ENCODE peak calls at places on chromosomes 12 and 14, in eight cellular contexts. P is lower lobe of right lung, F is transverse colon, C is colonic mucosa, N is A549, W is right lobe of liver, J is neural progenitor cell, O is gastrocnemius medialis. V is an unnamed sample. For H3K4me1, the result is how much of the 10 kb centered on the place peaks cover.

GRCh38 chr14:78997811-78998210 is 827.6 kb downstream of the NRXN3 start:
- DNase-seq in P (no peak), F (peak), C (no peak), N (no peak), W (no peak), J (no peak), O (no peak), V (peak)

GRCh38 chr14:65277027-65277426 is 135.5 kb upstream of the FUT8 start:
- DNase-seq in P (no peak), F (no peak), C (no peak), N (no peak), W (no peak), J (no peak), O (no peak), V (no peak)

GRCh38 chr14:83566567-83566966 is 1963.4 kb upstream of the FLRT2 start:
- DNase-seq in P (no peak), F (no peak), C (no peak), N (no peak), W (no peak), J (no peak), O (no peak), V (no peak)

GRCh38 chr14:53542692-53543091 is 389.6 kb upstream of the DDHD1 start:
- DNase-seq in P (no peak), F (no peak), C (peak), N (peak), W (peak), J (no peak), O (no peak), V (peak)

GRCh38 chr12:29799591-29799990 is 15.8 kb upstream of the TMTC1 start:
- DNase-seq in P (no peak), F (no peak), C (no peak), N (no peak), W (no peak), J (no peak), O (no peak), V (no peak)

GRCh38 chr12:49609875-49610154 is 4.4 kb upstream of the FAM186B start:
- DNase-seq in P (no peak), F (no peak), C (no peak), N (peak), W (no peak), J (no peak), O (no peak), V (peak)

GRCh38 chr14:21902561-21903199 is 229.1 kb upstream of the OR4E1 start:
- DNase-seq in P (no peak), F (no peak), C (no peak), N (peak), W (no peak), J (no peak), O (no peak), V (no peak)

GRCh38 chr12:85835810-85836715 is at the start of gene RASSF9:
- DNase-seq in P (peak), F (peak), C (peak), N (peak), W (peak), J (peak), O (peak), V (no peak)

GRCh38 chr14:91246051-91246852 is 1.7 kb upstream of the GPR68 start:
- DNase-seq in P (peak), F (peak), C (no peak), N (no peak), W (no peak), J (no peak), O (no peak), V (no peak)

GRCh38 chr14:92597873-92598548 is 84.4 kb downstream of the RIN3 start:
- DNase-seq in P (no peak), F (no peak), C (no peak), N (no peak), W (no peak), J (no peak), O (no peak), V (no peak)

GRCh38 chr14:94489336-94489735 is 13.3 kb upstream of the SERPINA9 start:
- DNase-seq in P (no peak), F (no peak), C (no peak), N (no peak), W (peak), J (no peak), O (no peak), V (no peak)

GRCh38 chr12:113586461-113586860 is 114.8 kb upstream of the LHX5 start:
- DNase-seq in P (no peak), F (no peak), C (no peak), N (no peak), W (no peak), J (no peak), O (no peak), V (no peak)

GRCh38 chr14:77208266-77208978 is 26.8 kb downstream of the TMEM63C start:
- DNase-seq in P (peak), F (peak), C (peak), N (peak), W (peak), J (peak), O (peak), V (no peak)

GRCh38 chr14:56796259-56796658 is 14.0 kb downstream of the OTX2 start:
- DNase-seq in P (no peak), F (no peak), C (no peak), N (no peak), W (no peak), J (peak), O (no peak), V (no peak)

GRCh38 chr12:101642115-101643067 is 47.6 kb downstream of the MYBPC1 start:
- DNase-seq in P (peak), F (peak), C (peak), N (peak), W (no peak), J (peak), O (peak), V (no peak)

GRCh38 chr12:50074936-50075807 is 10.0 kb upstream of the SMARCD1 start:
- DNase-seq in P (peak), F (peak), C (peak), N (peak), W (peak), J (peak), O (peak), V (peak)

GRCh38 chr14:71492346-71492745 is 439.9 kb upstream of the RGS6 start:
- DNase-seq in P (no peak), F (no peak), C (no peak), N (no peak), W (no peak), J (no peak), O (no peak), V (no peak)

GRCh38 chr14:41785696-41786095 is 179.0 kb downstream of the LRFN5 start:
- DNase-seq in P (no peak), F (no peak), C (no peak), N (peak), W (no peak), J (peak), O (no peak), V (no peak)

GRCh38 chr14:57609313-57609712 is 115.7 kb upstream of the CCDC198 start:
- DNase-seq in P (no peak), F (no peak), C (no peak), N (no peak), W (no peak), J (no peak), O (no peak), V (no peak)

GRCh38 chr14:94500264-94500663 is 9.0 kb downstream of the SERPINA12 start:
- DNase-seq in P (no peak), F (no peak), C (no peak), N (no peak), W (no peak), J (no peak), O (no peak), V (no peak)

GRCh38 chr14:67240168-67240932 is 885 bp upstream of the PALS1 start:
- DNase-seq in P (peak), F (peak), C (peak), N (peak), W (peak), J (peak), O (peak), V (peak)

GRCh38 chr14:50714452-50715073 is 46.5 kb upstream of the SAV1 start:
- DNase-seq in P (no peak), F (no peak), C (no peak), N (peak), W (no peak), J (peak), O (no peak), V (no peak)

GRCh38 chr12:92898755-92899154 is 30.3 kb downstream of the EEA1 start:
- DNase-seq in P (no peak), F (no peak), C (no peak), N (peak), W (no peak), J (no peak), O (no peak), V (no peak)

GRCh38 chr12:62631531-62632520 is 165.2 kb downstream of the MON2 start:
- DNase-seq in P (peak), F (peak), C (peak), N (peak), W (peak), J (peak), O (peak), V (peak)

GRCh38 chr14:90815817-90816662 is at the start of gene TTC7B:
- DNase-seq in P (peak), F (peak), C (no peak), N (no peak), W (peak), J (peak), O (peak), V (peak)

GRCh38 chr12:74499192-74499591 is 38.4 kb upstream of the ATXN7L3B start:
- DNase-seq in P (no peak), F (no peak), C (no peak), N (no peak), W (no peak), J (no peak), O (no peak), V (no peak)

GRCh38 chr14:100076630-100077029 is 11.4 kb downstream of the EVL start:
- DNase-seq in P (peak), F (no peak), C (no peak), N (no peak), W (no peak), J (no peak), O (peak), V (no peak)
- H3K4me1 ChIP-seq in P (half or more), F (under half), C (under half), N (under half), W (under half), J (under half), O (under half), V (under half)

DNA sequence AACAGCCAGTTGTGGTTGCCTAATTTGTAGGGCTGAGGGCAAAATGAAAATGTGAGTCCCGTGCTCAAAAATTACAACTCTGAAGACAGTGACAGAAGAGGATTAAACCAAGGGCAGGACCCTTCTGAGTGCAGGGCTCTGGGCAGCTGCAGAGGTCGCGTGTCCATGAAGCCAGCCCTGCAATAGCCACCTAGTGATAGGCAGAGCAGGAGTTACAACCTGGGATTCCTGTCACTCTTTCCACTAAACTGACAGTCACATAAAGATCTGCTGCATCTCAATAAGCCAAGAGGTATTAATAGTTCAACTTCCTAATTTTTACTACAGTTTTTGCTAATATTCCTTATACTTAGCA is 94.1 kb downstream of the SLC2A13 start:
- DNase-seq in P (no peak), F (no peak), C (no peak), N (no peak), W (no peak), J (no peak), O (no peak), V (no peak)
- H3K4me3 ChIP-seq in P (peak), F (no peak), C (no peak), N (no peak), W (peak), J (no peak), O (peak), V (no peak)

DNA sequence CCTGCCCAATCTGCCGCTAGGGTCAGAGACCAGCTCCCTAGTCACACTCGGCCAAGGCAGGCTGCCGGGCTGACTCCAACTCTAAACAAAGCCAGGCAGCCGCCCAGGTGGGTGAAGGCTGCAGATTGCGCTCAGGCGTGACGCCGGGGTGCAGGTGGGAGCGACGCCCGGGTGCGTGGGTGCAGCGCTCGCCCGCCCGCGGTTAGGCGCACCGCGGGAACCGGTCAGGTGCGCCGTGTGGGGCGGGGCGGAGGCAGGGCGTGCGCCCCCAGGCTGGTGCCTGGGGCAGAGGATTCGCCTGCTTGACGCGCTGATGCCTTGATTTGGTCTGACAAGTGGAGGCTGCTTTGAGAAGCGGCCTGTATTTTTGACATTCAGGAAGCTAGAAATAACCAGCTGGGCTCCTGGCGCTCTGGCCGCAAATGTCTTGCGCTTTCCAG is 126.7 kb upstream of the HIF1A start:
- DNase-seq in P (peak), F (peak), C (peak), N (no peak), W (peak), J (peak), O (no peak), V (no peak)
- TF ChIP-seq CTCF in P (no peak), F (no peak), C (peak), N (no peak), W (peak), J (peak), O (no peak), V (no peak)

GRCh38 chr12:127501916-127502315 is 765.1 kb upstream of the TMEM132C start:
- DNase-seq in P (no peak), F (no peak), C (no peak), N (no peak), W (no peak), J (no peak), O (no peak), V (no peak)
- H3K4me1 ChIP-seq in P (under half), F (under half), C (under half), N (under half), W (under half), J (under half), O (under half), V (under half)

GRCh38 chr12:6769003-6769389 is 2.8 kb downstream of the PTMS start:
- DNase-seq in P (no peak), F (peak), C (peak), N (peak), W (peak), J (peak), O (no peak), V (peak)
- H3K4me3 ChIP-seq in P (peak), F (peak), C (no peak), N (peak), W (peak), J (peak), O (no peak), V (peak)

GRCh38 chr14:104096318-104096717 is 10.8 kb downstream of the ASPG start:
- DNase-seq in P (no peak), F (no peak), C (no peak), N (no peak), W (no peak), J (no peak), O (no peak), V (no peak)

GRCh38 chr14:104095426-104096310 is 10.2 kb downstream of the ASPG start:
- DNase-seq in P (peak), F (peak), C (no peak), N (no peak), W (no peak), J (no peak), O (no peak), V (no peak)

GRCh38 chr14:104098272-104099095 is 13.0 kb downstream of the ASPG start:
- DNase-seq in P (peak), F (peak), C (no peak), N (no peak), W (no peak), J (no peak), O (no peak), V (no peak)

GRCh38 chr14:104094709-104095425 is 9.4 kb downstream of the ASPG start:
- DNase-seq in P (peak), F (peak), C (peak), N (peak), W (peak), J (peak), O (no peak), V (peak)

DNA sequence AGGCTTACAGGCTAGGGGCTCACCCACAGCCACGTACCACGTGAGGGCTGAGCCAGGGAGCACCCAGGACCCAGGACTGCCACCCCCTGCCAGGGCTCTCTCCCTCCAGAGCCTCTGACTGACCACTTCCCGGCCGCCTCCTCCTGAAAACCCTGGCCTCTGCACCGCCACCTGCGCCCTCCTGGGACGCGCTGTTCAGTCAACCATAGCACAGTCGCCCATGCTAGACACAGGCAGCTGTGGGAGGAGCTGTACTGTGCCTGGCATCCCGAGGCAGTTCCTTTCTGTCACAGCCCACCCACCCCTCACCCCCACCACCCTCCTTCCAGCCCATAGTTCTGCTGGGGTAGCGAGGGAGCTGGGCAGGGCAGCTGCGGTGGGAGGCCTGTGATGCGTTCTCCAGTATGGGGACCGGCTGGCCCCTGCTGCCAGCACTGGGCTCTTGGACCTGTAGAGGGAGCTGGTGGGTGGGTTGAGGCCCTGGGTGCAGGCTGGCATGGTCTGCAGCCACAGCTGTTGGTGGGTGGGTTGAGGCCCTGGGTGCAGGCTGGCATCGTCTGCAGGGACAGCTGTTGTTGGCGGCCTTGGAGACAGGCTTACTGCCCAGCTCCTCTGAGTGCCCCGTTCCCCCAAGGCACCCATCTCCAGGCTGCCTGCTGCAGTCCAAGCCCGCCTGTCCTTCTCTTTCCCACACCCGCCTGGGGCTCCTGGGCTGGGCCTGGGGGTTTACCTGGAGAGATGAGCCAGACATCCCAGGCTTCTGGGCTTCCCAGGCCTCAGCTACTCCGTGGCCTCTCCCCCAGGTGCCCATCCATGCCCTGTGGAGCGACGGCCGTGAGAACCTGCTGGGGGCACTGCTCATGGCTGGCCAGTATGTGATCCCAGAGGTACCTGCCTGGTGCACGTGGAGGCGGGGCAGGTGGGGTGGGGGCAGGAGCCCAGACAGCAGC is 11.5 kb downstream of the ASPG start:
- DNase-seq in P (peak), F (peak), C (no peak), N (no peak), W (no peak), J (peak), O (no peak), V (peak)
- TF ChIP-seq CTCF in P (no peak), F (no peak), C (no peak), N (no peak), W (no peak), J (peak), O (no peak), V (peak)

GRCh38 chr12:47828967-47829482 is 9.3 kb upstream of the HDAC7 start:
- DNase-seq in P (peak), F (peak), C (peak), N (peak), W (no peak), J (no peak), O (peak), V (peak)
- H3K4me1 ChIP-seq in P (half or more), F (under half), C (under half), N (under half), W (under half), J (under half), O (under half), V (under half)

GRCh38 chr12:53636641-53637040 is 10.5 kb upstream of the ATF7 start:
- DNase-seq in P (no peak), F (no peak), C (no peak), N (no peak), W (no peak), J (no peak), O (no peak), V (no peak)
- H3K4me3 ChIP-seq in P (no peak), F (no peak), C (no peak), N (no peak), W (no peak), J (no peak), O (no peak), V (no peak)

DNA sequence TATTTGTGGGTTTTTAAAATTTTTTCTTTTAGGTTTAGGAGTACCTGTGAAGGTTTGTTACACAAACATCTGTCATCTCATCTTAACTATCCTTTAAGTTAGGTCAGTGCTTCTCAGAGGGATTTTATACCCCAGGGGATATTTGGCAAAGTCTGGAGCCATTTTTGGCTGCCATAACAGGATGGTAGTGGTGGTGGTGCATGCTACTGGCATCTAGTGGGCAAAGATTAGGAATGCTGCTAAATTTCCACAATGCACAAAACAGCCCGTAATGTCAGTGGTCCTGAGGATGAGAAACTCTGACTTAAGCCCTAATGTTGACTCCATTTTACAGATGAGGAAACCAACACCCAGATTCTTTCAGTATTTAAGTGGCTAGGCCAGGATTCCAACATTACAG is 85.2 kb upstream of the MYF6 start:
- DNase-seq in P (no peak), F (no peak), C (no peak), N (peak), W (no peak), J (peak), O (no peak), V (no peak)
- TF ChIP-seq CTCF in P (no peak), F (no peak), C (no peak), N (peak), W (no peak), J (peak), O (no peak), V (peak)

V was measured in BE2C.